ENCODE peak calls at places on chromosome 10, in seven cellular contexts. K, J, U, N, E, W and I are unnamed samples.

GRCh38 chr10:110455440-110455839 is 42.3 kb upstream of the DUSP5 start:
- DNase-seq in W (no peak), U (no peak), N (no peak), E (no peak), J (no peak), K (no peak), I (no peak)

GRCh38 chr10:12564173-12564572 is 214.8 kb downstream of the CAMK1D start:
- DNase-seq in U (no peak), K (no peak), W (no peak), E (no peak), N (no peak), J (no peak), I (no peak)

GRCh38 chr10:486668-487067 is 202.8 kb downstream of the DIP2C start:
- DNase-seq in U (no peak), N (no peak), J (peak; percentile 18), W (peak; percentile 36), K (no peak), E (no peak), I (no peak)

GRCh38 chr10:124042656-124043309 is 50.6 kb downstream of the CHST15 start:
- DNase-seq in K (no peak), E (no peak), J (no peak), U (no peak), N (no peak), W (no peak), I (no peak)

GRCh38 chr10:19788075-19788686 is 28.1 kb upstream of the PLXDC2 start:
- DNase-seq in E (peak; percentile 23), J (no peak), W (no peak), N (peak; percentile 34), K (no peak), U (peak; percentile 27), I (peak; percentile 66)

GRCh38 chr10:4283841-4284610 is 499.0 kb upstream of the KLF6 start:
- DNase-seq in E (peak; percentile 36), K (no peak), J (no peak), W (peak; percentile 65), N (no peak), U (no peak), I (no peak)

GRCh38 chr10:50322075-50322474 is 70.8 kb upstream of the ASAH2 start:
- DNase-seq in W (no peak), U (no peak), E (no peak), J (no peak), K (no peak), N (no peak), I (no peak)

GRCh38 chr10:127428385-127428980 is 120.6 kb upstream of the NPS start:
- DNase-seq in U (no peak), K (no peak), N (no peak), E (no peak), W (no peak), J (no peak), I (no peak)

GRCh38 chr10:128764190-128764589 is 638.0 kb upstream of the MKI67 start:
- DNase-seq in K (no peak), N (no peak), W (no peak), U (no peak), J (no peak), E (no peak), I (no peak)

DNA sequence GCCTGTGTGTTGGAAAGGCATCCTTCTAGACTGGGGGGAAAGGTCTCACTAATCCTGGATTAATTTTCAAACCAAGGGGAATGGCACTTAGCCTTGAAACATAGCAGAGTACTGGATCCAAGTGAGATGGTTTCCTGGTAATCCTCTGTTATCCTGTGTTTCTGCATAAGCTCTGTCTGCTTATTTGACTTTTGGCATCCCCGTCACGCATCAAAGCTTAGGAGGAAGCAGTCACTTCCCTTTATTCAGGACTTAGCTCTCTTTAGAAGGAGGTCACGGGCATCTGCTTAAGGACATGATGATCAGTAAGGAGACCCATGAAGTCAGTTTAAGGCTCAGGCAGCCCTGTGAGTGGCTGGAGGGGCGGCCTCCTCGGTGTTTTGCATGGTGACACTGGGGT is 30.0 kb downstream of the TSPAN15 start:
- DNase-seq in K (no peak), J (no peak), E (no peak), U (no peak), W (no peak), N (no peak), I (no peak)
- H3K4me1 ChIP-seq in K (peaks cover 44% of the 10 kb centered on the region), J (no peaks in the 10 kb centered on the region), E (peaks cover 50% of the 10 kb centered on the region), U (no peaks in the 10 kb centered on the region), W (peaks cover 30% of the 10 kb centered on the region), N (peaks cover 4% of the 10 kb centered on the region), I (no peaks in the 10 kb centered on the region)

GRCh38 chr10:35497909-35498308 is 107.2 kb upstream of the GJD4 start:
- DNase-seq in W (no peak), U (no peak), N (no peak), J (no peak), K (no peak), E (no peak), I (no peak)
- H3K4me1 ChIP-seq in W (peaks cover 2% of the 10 kb centered on the region), U (no peaks in the 10 kb centered on the region), N (no peaks in the 10 kb centered on the region), J (peaks cover 9% of the 10 kb centered on the region), K (peaks cover 30% of the 10 kb centered on the region), E (peaks cover 8% of the 10 kb centered on the region), I (peaks cover 23% of the 10 kb centered on the region)

GRCh38 chr10:8389630-8390029 is 335.1 kb downstream of the GATA3 start:
- DNase-seq in W (no peak), J (no peak), K (no peak), N (no peak), U (no peak), E (no peak), I (no peak)

GRCh38 chr10:8393531-8393930 is 339.0 kb downstream of the GATA3 start:
- DNase-seq in E (no peak), W (no peak), U (no peak), J (no peak), K (no peak), N (no peak), I (no peak)

GRCh38 chr10:8396675-8397074 is 342.2 kb downstream of the GATA3 start:
- DNase-seq in J (no peak), U (no peak), N (no peak), W (no peak), E (no peak), K (no peak), I (no peak)

GRCh38 chr10:8386781-8387180 is 332.3 kb downstream of the GATA3 start:
- DNase-seq in U (no peak), K (no peak), E (no peak), W (no peak), N (no peak), J (no peak), I (no peak)

DNA sequence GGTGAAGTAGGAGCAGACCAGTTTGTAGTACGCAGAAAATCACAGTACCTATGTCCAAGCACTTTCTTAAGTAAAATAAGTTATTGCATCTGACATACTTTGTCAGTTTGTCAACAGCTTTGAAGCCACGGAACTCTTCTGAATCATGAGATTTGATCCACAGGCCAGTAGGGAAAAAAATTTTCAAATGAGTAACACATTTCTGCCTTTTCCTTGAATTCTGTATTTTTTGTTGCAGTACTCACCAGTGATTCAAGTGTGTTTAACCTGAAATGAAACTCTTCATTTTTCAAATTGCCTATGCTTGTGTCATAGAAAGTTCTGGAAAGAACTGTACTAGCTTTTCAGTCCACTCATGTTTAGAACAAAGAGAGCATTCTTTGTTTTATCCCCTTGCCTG is 337.7 kb downstream of the GATA3 start:
- DNase-seq in J (no peak), K (no peak), E (no peak), W (no peak), N (no peak), U (no peak), I (no peak)
- H3K4me1 ChIP-seq in J (no peaks in the 10 kb centered on the region), K (no peaks in the 10 kb centered on the region), E (no peaks in the 10 kb centered on the region), W (no peaks in the 10 kb centered on the region), N (no peaks in the 10 kb centered on the region), U (no peaks in the 10 kb centered on the region), I (peaks cover 12% of the 10 kb centered on the region)

DNA sequence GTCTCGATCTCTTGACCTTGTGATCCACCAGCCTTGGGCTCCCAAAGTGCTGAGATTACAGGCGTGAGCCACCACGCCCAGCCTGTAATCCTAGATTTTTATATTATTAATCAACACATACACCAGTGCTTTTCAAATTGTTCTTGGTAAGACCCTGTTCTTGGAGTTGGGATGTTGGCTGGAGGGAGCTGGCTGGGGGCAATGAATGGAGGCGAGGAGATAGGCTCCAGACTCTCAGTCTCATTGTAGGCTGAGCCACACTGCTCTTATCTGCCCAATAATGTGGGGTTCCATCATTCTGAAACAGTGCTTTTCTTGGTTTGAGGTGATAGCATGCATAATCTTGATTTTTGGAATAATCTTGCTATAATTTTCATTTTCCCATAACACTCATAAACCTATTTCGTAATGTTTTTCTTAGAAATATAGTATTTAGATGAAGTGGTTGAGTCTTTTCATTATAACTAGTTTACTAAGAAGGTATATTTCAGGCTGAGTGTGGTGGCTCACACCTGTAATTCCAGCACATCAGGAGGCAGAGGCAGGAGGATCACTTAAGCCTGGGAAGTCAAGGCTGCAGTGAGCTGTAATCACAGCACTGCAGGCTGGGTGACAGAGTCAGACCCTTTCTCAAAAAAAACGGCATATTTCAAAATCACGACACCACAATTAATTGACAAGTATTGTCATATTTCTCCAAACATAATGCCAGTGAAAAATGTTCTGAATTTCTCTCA is 65.1 kb upstream of the LYZL2 start:
- DNase-seq in N (no peak), K (no peak), W (no peak), J (no peak), U (no peak), E (no peak), I (no peak)
- H3K4me1 ChIP-seq in N (no peaks in the 10 kb centered on the region), K (no peaks in the 10 kb centered on the region), W (no peaks in the 10 kb centered on the region), J (no peaks in the 10 kb centered on the region), U (peaks cover 16% of the 10 kb centered on the region), E (no peaks in the 10 kb centered on the region), I (no peaks in the 10 kb centered on the region)

GRCh38 chr10:35341521-35341920 is 5.2 kb downstream of the CCNY start:
- DNase-seq in U (no peak), K (no peak), J (no peak), E (no peak), W (no peak), N (no peak), I (no peak)

GRCh38 chr10:35339946-35340345 is 3.6 kb downstream of the CCNY start:
- DNase-seq in U (no peak), K (no peak), N (no peak), W (no peak), E (no peak), J (no peak), I (no peak)

GRCh38 chr10:35343739-35344138 is 7.4 kb downstream of the CCNY start:
- DNase-seq in U (no peak), W (no peak), N (no peak), J (no peak), K (no peak), E (no peak), I (no peak)

GRCh38 chr10:35340975-35341374 is 4.7 kb downstream of the CCNY start:
- DNase-seq in N (no peak), K (no peak), E (no peak), J (no peak), U (no peak), W (peak; percentile 69), I (no peak)

GRCh38 chr10:35342381-35342780 is 6.1 kb downstream of the CCNY start:
- DNase-seq in E (no peak), K (no peak), U (no peak), N (no peak), W (no peak), J (no peak), I (no peak)
- H3K4me1 ChIP-seq in E (peaks cover 25% of the 10 kb centered on the region), K (peaks cover 66% of the 10 kb centered on the region), U (peaks cover 40% of the 10 kb centered on the region), N (peaks cover 3% of the 10 kb centered on the region), W (peaks cover 14% of the 10 kb centered on the region), J (no peaks in the 10 kb centered on the region), I (peaks cover 24% of the 10 kb centered on the region)